ENCODE peak calls at places on chromosome 18, in six cellular contexts. One of them, this sample, is unnamed.

GRCh38 chr18:7958081-7958896 is 391.2 kb downstream of the PTPRM start:
- DNase-seq in endothelial cell: no peak
- DNase-seq in cardiac fibroblast: peak; percentile 49
- DNase-seq in Calu3: no peak
- DNase-seq in kidney epithelial cell: no peak
- DNase-seq in neural crest cell: no peak
- DNase-seq in this sample: no peak

GRCh38 chr18:56298935-56299334 is 339.5 kb downstream of the TXNL1 start:
- DNase-seq in endothelial cell: no peak
- DNase-seq in cardiac fibroblast: peak; percentile 70
- DNase-seq in Calu3: peak; percentile 60
- DNase-seq in kidney epithelial cell: no peak
- DNase-seq in neural crest cell: no peak
- DNase-seq in this sample: no peak

GRCh38 chr18:52992041-52992440 is 652.0 kb downstream of the DCC start:
- DNase-seq in endothelial cell: peak; percentile 36
- DNase-seq in cardiac fibroblast: no peak
- DNase-seq in Calu3: no peak
- DNase-seq in kidney epithelial cell: no peak
- DNase-seq in neural crest cell: no peak
- DNase-seq in this sample: no peak

GRCh38 chr18:67359868-67360838 is 156.4 kb downstream of the DSEL start:
- DNase-seq in endothelial cell: no peak
- DNase-seq in cardiac fibroblast: peak; percentile 98
- DNase-seq in Calu3: peak; percentile 59
- DNase-seq in kidney epithelial cell: peak; percentile 85
- DNase-seq in neural crest cell: no peak
- DNase-seq in this sample: no peak

GRCh38 chr18:23531912-23532311 is 28.6 kb downstream of the RMC1 start:
- DNase-seq in endothelial cell: no peak
- DNase-seq in cardiac fibroblast: no peak
- DNase-seq in Calu3: no peak
- DNase-seq in kidney epithelial cell: no peak
- DNase-seq in neural crest cell: no peak
- DNase-seq in this sample: no peak

GRCh38 chr18:76380791-76381405 is 114.1 kb downstream of the ZNF516 start:
- DNase-seq in endothelial cell: peak; percentile 82
- DNase-seq in cardiac fibroblast: no peak
- DNase-seq in Calu3: no peak
- DNase-seq in kidney epithelial cell: no peak
- DNase-seq in neural crest cell: peak; percentile 27
- DNase-seq in this sample: peak; percentile 49

GRCh38 chr18:1094408-1094807 is 189.7 kb downstream of the ADCYAP1 start:
- DNase-seq in endothelial cell: no peak
- DNase-seq in cardiac fibroblast: peak; percentile 73
- DNase-seq in Calu3: no peak
- DNase-seq in kidney epithelial cell: peak; percentile 69
- DNase-seq in neural crest cell: no peak
- DNase-seq in this sample: no peak

GRCh38 chr18:23399067-23399466 is 54.0 kb upstream of the RIOK3 start:
- DNase-seq in endothelial cell: no peak
- DNase-seq in cardiac fibroblast: no peak
- DNase-seq in Calu3: no peak
- DNase-seq in kidney epithelial cell: no peak
- DNase-seq in neural crest cell: no peak
- DNase-seq in this sample: no peak

GRCh38 chr18:27952741-27953140 is 224.2 kb downstream of the CDH2 start:
- DNase-seq in endothelial cell: no peak
- DNase-seq in cardiac fibroblast: no peak
- DNase-seq in Calu3: no peak
- DNase-seq in kidney epithelial cell: no peak
- DNase-seq in neural crest cell: no peak
- DNase-seq in this sample: no peak

GRCh38 chr18:46867471-46868170 is 49.7 kb downstream of the PIAS2 start:
- DNase-seq in endothelial cell: no peak
- DNase-seq in cardiac fibroblast: no peak
- DNase-seq in Calu3: no peak
- DNase-seq in kidney epithelial cell: no peak
- DNase-seq in neural crest cell: no peak
- DNase-seq in this sample: no peak

GRCh38 chr18:62554083-62554815 is 31.4 kb downstream of the ZCCHC2 start:
- DNase-seq in endothelial cell: no peak
- DNase-seq in cardiac fibroblast: no peak
- DNase-seq in Calu3: no peak
- DNase-seq in kidney epithelial cell: no peak
- DNase-seq in neural crest cell: no peak
- DNase-seq in this sample: no peak

GRCh38 chr18:3151379-3152264 is 68.1 kb downstream of the MYOM1 start:
- DNase-seq in endothelial cell: no peak
- DNase-seq in cardiac fibroblast: peak; percentile 55
- DNase-seq in Calu3: no peak
- DNase-seq in kidney epithelial cell: no peak
- DNase-seq in neural crest cell: no peak
- DNase-seq in this sample: no peak

GRCh38 chr18:11980148-11980554 is 1.2 kb upstream of the IMPA2 start:
- DNase-seq in endothelial cell: no peak
- DNase-seq in cardiac fibroblast: no peak
- DNase-seq in Calu3: no peak
- DNase-seq in kidney epithelial cell: no peak
- DNase-seq in neural crest cell: no peak
- DNase-seq in this sample: no peak

GRCh38 chr18:53764086-53764485 is 460.4 kb downstream of the MBD2 start:
- DNase-seq in endothelial cell: no peak
- DNase-seq in cardiac fibroblast: no peak
- DNase-seq in Calu3: no peak
- DNase-seq in kidney epithelial cell: no peak
- DNase-seq in neural crest cell: no peak
- DNase-seq in this sample: no peak

GRCh38 chr18:63553117-63553516 is 10.9 kb downstream of the SERPINB12 start:
- DNase-seq in endothelial cell: no peak
- DNase-seq in cardiac fibroblast: peak; percentile 82
- DNase-seq in Calu3: peak; percentile 56
- DNase-seq in kidney epithelial cell: peak; percentile 79
- DNase-seq in neural crest cell: no peak
- DNase-seq in this sample: no peak

DNA sequence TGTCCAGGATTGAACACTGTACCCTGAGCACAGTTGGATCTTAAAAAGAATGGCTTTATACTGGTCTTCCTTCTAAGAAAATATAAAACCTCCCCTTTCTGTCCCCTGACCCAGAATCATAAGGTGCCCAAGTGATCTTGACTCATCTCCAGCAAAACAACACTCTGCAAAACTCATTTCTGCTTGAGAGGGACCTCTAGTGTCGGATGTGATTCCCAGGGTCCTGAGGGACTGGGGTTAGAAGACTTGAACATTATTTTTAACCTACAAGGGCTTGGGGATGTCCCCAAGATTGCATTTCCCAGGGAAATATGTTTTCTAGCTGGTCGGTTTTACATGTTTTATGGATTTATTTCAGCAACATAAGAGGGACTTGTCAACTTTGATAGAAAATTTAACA is 1318.5 kb upstream of the CELF4 start:
- DNase-seq in endothelial cell: no peak
- DNase-seq in cardiac fibroblast: no peak
- DNase-seq in Calu3: no peak
- DNase-seq in kidney epithelial cell: no peak
- DNase-seq in neural crest cell: no peak
- DNase-seq in this sample: no peak
- TF ChIP-seq CTCF in endothelial cell: no peak
- TF ChIP-seq CTCF in cardiac fibroblast: no peak
- TF ChIP-seq CTCF in Calu3: no peak
- TF ChIP-seq CTCF in kidney epithelial cell: no peak
- TF ChIP-seq CTCF in neural crest cell: no peak
- TF ChIP-seq CTCF in this sample: no peak

GRCh38 chr18:74819433-74820059 is 221.9 kb downstream of the ZNF407 start:
- DNase-seq in endothelial cell: peak; percentile 22
- DNase-seq in cardiac fibroblast: peak; percentile 34
- DNase-seq in Calu3: peak; percentile 17
- DNase-seq in kidney epithelial cell: no peak
- DNase-seq in neural crest cell: peak; percentile 5
- DNase-seq in this sample: peak; percentile 28
- TF ChIP-seq CTCF in endothelial cell: peak; percentile 42
- TF ChIP-seq CTCF in cardiac fibroblast: peak; percentile 53
- TF ChIP-seq CTCF in Calu3: peak; percentile 69
- TF ChIP-seq CTCF in kidney epithelial cell: peak; percentile 61
- TF ChIP-seq CTCF in neural crest cell: peak; percentile 61
- TF ChIP-seq CTCF in this sample: peak; percentile 62

GRCh38 chr18:45435810-45436209 is 179.5 kb upstream of the SLC14A2 start:
- DNase-seq in endothelial cell: no peak
- DNase-seq in cardiac fibroblast: no peak
- DNase-seq in Calu3: no peak
- DNase-seq in kidney epithelial cell: no peak
- DNase-seq in neural crest cell: no peak
- DNase-seq in this sample: no peak

GRCh38 chr18:45437399-45437798 is 177.9 kb upstream of the SLC14A2 start:
- DNase-seq in endothelial cell: no peak
- DNase-seq in cardiac fibroblast: no peak
- DNase-seq in Calu3: no peak
- DNase-seq in kidney epithelial cell: no peak
- DNase-seq in neural crest cell: no peak
- DNase-seq in this sample: no peak

GRCh38 chr18:45440246-45440645 is 175.0 kb upstream of the SLC14A2 start:
- DNase-seq in endothelial cell: no peak
- DNase-seq in cardiac fibroblast: no peak
- DNase-seq in Calu3: no peak
- DNase-seq in kidney epithelial cell: no peak
- DNase-seq in neural crest cell: no peak
- DNase-seq in this sample: no peak

DNA sequence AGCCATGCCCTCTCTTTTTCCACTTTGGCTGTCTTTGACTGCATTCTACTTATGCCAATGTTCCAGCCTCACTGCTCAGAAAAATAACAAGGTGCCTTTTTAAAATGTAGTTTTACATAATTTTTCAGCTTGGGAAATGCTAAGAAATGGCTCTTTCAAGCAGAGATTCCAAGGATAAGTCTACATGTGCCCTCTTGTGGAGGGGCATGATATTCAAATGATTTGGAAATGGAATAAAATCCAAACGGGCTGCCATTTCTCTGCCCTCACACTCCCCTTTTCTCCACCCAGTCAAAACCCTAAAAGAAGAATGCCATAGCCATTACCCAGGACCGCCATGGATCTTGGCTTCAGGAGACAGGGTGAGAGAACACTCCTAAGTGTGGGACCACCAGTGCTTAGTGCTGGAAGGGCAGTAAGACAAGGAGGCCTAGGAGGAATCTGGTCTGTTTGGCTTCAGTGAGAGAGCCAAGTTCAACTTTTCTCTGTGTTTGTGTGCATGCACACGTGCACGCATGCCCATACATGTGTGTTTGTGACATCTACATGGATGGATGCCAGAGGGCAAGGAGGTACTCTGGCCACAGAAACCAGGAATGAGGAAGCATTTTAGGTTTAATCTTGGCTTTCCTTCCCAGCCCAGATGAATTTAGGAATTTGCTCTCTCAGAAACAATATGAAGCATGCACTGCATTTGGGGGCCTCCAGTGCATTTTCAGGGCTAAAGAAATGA is 174.0 kb upstream of the SLC14A2 start:
- DNase-seq in endothelial cell: no peak
- DNase-seq in cardiac fibroblast: peak; percentile 9
- DNase-seq in Calu3: peak; percentile 12
- DNase-seq in kidney epithelial cell: no peak
- DNase-seq in neural crest cell: no peak
- DNase-seq in this sample: no peak
- TF ChIP-seq CTCF in endothelial cell: peak; percentile 45
- TF ChIP-seq CTCF in cardiac fibroblast: no peak
- TF ChIP-seq CTCF in Calu3: peak; percentile 31
- TF ChIP-seq CTCF in kidney epithelial cell: peak; percentile 31
- TF ChIP-seq CTCF in neural crest cell: peak; percentile 55
- TF ChIP-seq CTCF in this sample: peak; percentile 7

GRCh38 chr18:69469444-69469919 is 68.8 kb downstream of the DOK6 start:
- DNase-seq in endothelial cell: peak; percentile 22
- DNase-seq in cardiac fibroblast: peak; percentile 26
- DNase-seq in Calu3: no peak
- DNase-seq in kidney epithelial cell: no peak
- DNase-seq in neural crest cell: no peak
- DNase-seq in this sample: peak; percentile 10
- TF ChIP-seq CTCF in endothelial cell: peak; percentile 39
- TF ChIP-seq CTCF in cardiac fibroblast: no peak
- TF ChIP-seq CTCF in Calu3: no peak
- TF ChIP-seq CTCF in kidney epithelial cell: peak; percentile 29
- TF ChIP-seq CTCF in neural crest cell: peak; percentile 50
- TF ChIP-seq CTCF in this sample: peak; percentile 31

This sample was measured in nephron progenitor cell.